ENCODE peak calls at places on chromosome 1, in four cellular contexts. One of them, this sample, is unnamed.

GRCh38 chr1:3454811-3455618 is 550 bp downstream of the ARHGEF16 start:
- DNase-seq in K562: peak
- DNase-seq in SK-N-SH: peak
- DNase-seq in H1: peak
- DNase-seq in this sample: no peak

GRCh38 chr1:18951818-18952391 is 4.6 kb downstream of the IFFO2 start:
- DNase-seq in K562: no peak
- DNase-seq in SK-N-SH: no peak
- DNase-seq in H1: no peak
- DNase-seq in this sample: peak

GRCh38 chr1:172638885-172639831 is 19.7 kb upstream of the FASLG start:
- DNase-seq in K562: no peak
- DNase-seq in SK-N-SH: peak
- DNase-seq in H1: no peak
- DNase-seq in this sample: no peak

GRCh38 chr1:205350626-205351235 is 6.0 kb downstream of the KLHDC8A start:
- DNase-seq in K562: no peak
- DNase-seq in SK-N-SH: no peak
- DNase-seq in H1: no peak
- DNase-seq in this sample: no peak

GRCh38 chr1:6141601-6142000 is 38.5 kb downstream of the CHD5 start:
- DNase-seq in K562: peak
- DNase-seq in SK-N-SH: no peak
- DNase-seq in H1: no peak
- DNase-seq in this sample: peak

GRCh38 chr1:233424727-233425222 is 97.3 kb downstream of the MAP3K21 start:
- DNase-seq in K562: no peak
- DNase-seq in SK-N-SH: no peak
- DNase-seq in H1: no peak
- DNase-seq in this sample: no peak

GRCh38 chr1:145987926-145988325 is 8.5 kb downstream of the TXNIP start:
- DNase-seq in K562: no peak
- DNase-seq in SK-N-SH: no peak
- DNase-seq in H1: no peak
- DNase-seq in this sample: no peak

GRCh38 chr1:39132505-39133339 is 71.8 kb upstream of the MACF1 start:
- DNase-seq in K562: peak
- DNase-seq in SK-N-SH: peak
- DNase-seq in H1: peak
- DNase-seq in this sample: no peak

GRCh38 chr1:230641900-230642262 is 400 bp upstream of the COG2 start:
- DNase-seq in K562: no peak
- DNase-seq in SK-N-SH: no peak
- DNase-seq in H1: no peak
- DNase-seq in this sample: no peak

GRCh38 chr1:225757927-225758460 is 19.6 kb upstream of the SRP9 start:
- DNase-seq in K562: no peak
- DNase-seq in SK-N-SH: no peak
- DNase-seq in H1: no peak
- DNase-seq in this sample: no peak

GRCh38 chr1:207404849-207405525 is 49.1 kb upstream of the CR2 start:
- DNase-seq in K562: peak
- DNase-seq in SK-N-SH: peak
- DNase-seq in H1: no peak
- DNase-seq in this sample: peak

GRCh38 chr1:101284021-101284420 is 47.2 kb downstream of the S1PR1 start:
- DNase-seq in K562: no peak
- DNase-seq in SK-N-SH: no peak
- DNase-seq in H1: no peak
- DNase-seq in this sample: no peak

GRCh38 chr1:53804181-53804580 is 33.9 kb downstream of the NDC1 start:
- DNase-seq in K562: no peak
- DNase-seq in SK-N-SH: no peak
- DNase-seq in H1: no peak
- DNase-seq in this sample: no peak

GRCh38 chr1:186838380-186839076 is 9.8 kb downstream of the PLA2G4A start:
- DNase-seq in K562: no peak
- DNase-seq in SK-N-SH: no peak
- DNase-seq in H1: no peak
- DNase-seq in this sample: no peak

GRCh38 chr1:227917081-227917950 is 30.4 kb downstream of the WNT9A start:
- DNase-seq in K562: no peak
- DNase-seq in SK-N-SH: no peak
- DNase-seq in H1: no peak
- DNase-seq in this sample: no peak

GRCh38 chr1:108831225-108831624 is 25.7 kb downstream of the AKNAD1 start:
- DNase-seq in K562: no peak
- DNase-seq in SK-N-SH: no peak
- DNase-seq in H1: no peak
- DNase-seq in this sample: no peak

GRCh38 chr1:202007703-202008489 is 2.5 kb upstream of the ELF3 start:
- DNase-seq in K562: peak
- DNase-seq in SK-N-SH: no peak
- DNase-seq in H1: peak
- DNase-seq in this sample: no peak

GRCh38 chr1:208731976-208732821 is 488.0 kb upstream of the PLXNA2 start:
- DNase-seq in K562: no peak
- DNase-seq in SK-N-SH: peak
- DNase-seq in H1: no peak
- DNase-seq in this sample: no peak

GRCh38 chr1:26191739-26192138 is 1.3 kb downstream of the CATSPER4 start:
- DNase-seq in K562: no peak
- DNase-seq in SK-N-SH: no peak
- DNase-seq in H1: no peak
- DNase-seq in this sample: no peak

GRCh38 chr1:21021311-21021710 is 155.4 kb downstream of the EIF4G3 start:
- DNase-seq in K562: no peak
- DNase-seq in SK-N-SH: no peak
- DNase-seq in H1: no peak
- DNase-seq in this sample: no peak

GRCh38 chr1:84991097-84991890 is 5.6 kb downstream of the MCOLN2 start:
- DNase-seq in K562: no peak
- DNase-seq in SK-N-SH: no peak
- DNase-seq in H1: no peak
- DNase-seq in this sample: no peak

GRCh38 chr1:84225636-84226035 is 75.9 kb upstream of the SAMD13 start:
- DNase-seq in K562: no peak
- DNase-seq in SK-N-SH: no peak
- DNase-seq in H1: no peak
- DNase-seq in this sample: no peak

GRCh38 chr1:192475970-192476369 is 99.6 kb upstream of the RGS1 start:
- DNase-seq in K562: no peak
- DNase-seq in SK-N-SH: no peak
- DNase-seq in H1: no peak
- DNase-seq in this sample: no peak

GRCh38 chr1:50981741-50982140 is 11.7 kb downstream of the CDKN2C start:
- DNase-seq in K562: no peak
- DNase-seq in SK-N-SH: peak
- DNase-seq in H1: no peak
- DNase-seq in this sample: no peak

GRCh38 chr1:204841798-204842197 is 28.9 kb upstream of the NFASC start:
- DNase-seq in K562: no peak
- DNase-seq in SK-N-SH: no peak
- DNase-seq in H1: no peak
- DNase-seq in this sample: no peak

GRCh38 chr1:203769505-203770343 is 4.7 kb downstream of the LAX1 start:
- DNase-seq in K562: no peak
- DNase-seq in SK-N-SH: peak
- DNase-seq in H1: no peak
- DNase-seq in this sample: no peak

GRCh38 chr1:43699281-43699680 is 8.1 kb upstream of the ST3GAL3 start:
- DNase-seq in K562: no peak
- DNase-seq in SK-N-SH: no peak
- DNase-seq in H1: no peak
- DNase-seq in this sample: no peak

GRCh38 chr1:30197616-30197934 is 525.8 kb downstream of the MATN1 start:
- DNase-seq in K562: no peak
- DNase-seq in SK-N-SH: no peak
- DNase-seq in H1: no peak
- DNase-seq in this sample: no peak

GRCh38 chr1:185973645-185974044 is 239.5 kb downstream of the HMCN1 start:
- DNase-seq in K562: no peak
- DNase-seq in SK-N-SH: no peak
- DNase-seq in H1: no peak
- DNase-seq in this sample: no peak

GRCh38 chr1:205262706-205263105 is 35.0 kb downstream of the TMCC2 start:
- DNase-seq in K562: no peak
- DNase-seq in SK-N-SH: no peak
- DNase-seq in H1: no peak
- DNase-seq in this sample: no peak

GRCh38 chr1:68495968-68496679 is 758 bp downstream of the DEPDC1 start:
- DNase-seq in K562: no peak
- DNase-seq in SK-N-SH: peak
- DNase-seq in H1: no peak
- DNase-seq in this sample: peak

GRCh38 chr1:68493193-68493592 is 3.7 kb downstream of the DEPDC1 start:
- DNase-seq in K562: no peak
- DNase-seq in SK-N-SH: no peak
- DNase-seq in H1: no peak
- DNase-seq in this sample: no peak

GRCh38 chr1:68497358-68497698 is 446 bp upstream of the DEPDC1 start:
- DNase-seq in K562: no peak
- DNase-seq in SK-N-SH: no peak
- DNase-seq in H1: no peak
- DNase-seq in this sample: no peak

GRCh38 chr1:68496680-68497357 is at the start of gene DEPDC1:
- DNase-seq in K562: peak
- DNase-seq in SK-N-SH: peak
- DNase-seq in H1: peak
- DNase-seq in this sample: peak

GRCh38 chr1:68495532-68495931 is 1.4 kb downstream of the DEPDC1 start:
- DNase-seq in K562: no peak
- DNase-seq in SK-N-SH: peak
- DNase-seq in H1: no peak
- DNase-seq in this sample: no peak
- TF ChIP-seq TAF1 in K562: no peak
- TF ChIP-seq TAF1 in SK-N-SH: no peak
- TF ChIP-seq TAF1 in H1: no peak
- TF ChIP-seq TAF1 in this sample: no peak

GRCh38 chr1:229273507-229274232 is 2.8 kb downstream of the RAB4A start:
- DNase-seq in K562: no peak
- DNase-seq in SK-N-SH: no peak
- DNase-seq in H1: no peak
- DNase-seq in this sample: no peak
- TF ChIP-seq POLR2AphosphoS5 in K562: no peak
- TF ChIP-seq POLR2AphosphoS5 in SK-N-SH: no peak
- TF ChIP-seq POLR2AphosphoS5 in H1: no peak
- TF ChIP-seq POLR2AphosphoS5 in this sample: no peak

GRCh38 chr1:1356166-1356795 is 2.1 kb downstream of the MXRA8 start:
- DNase-seq in K562: no peak
- DNase-seq in SK-N-SH: no peak
- DNase-seq in H1: no peak
- DNase-seq in this sample: no peak

GRCh38 chr1:1355376-1355775 is 3.0 kb downstream of the MXRA8 start:
- DNase-seq in K562: no peak
- DNase-seq in SK-N-SH: peak
- DNase-seq in H1: no peak
- DNase-seq in this sample: no peak

GRCh38 chr1:1357871-1358432 is 403 bp downstream of the MXRA8 start:
- DNase-seq in K562: no peak
- DNase-seq in SK-N-SH: no peak
- DNase-seq in H1: no peak
- DNase-seq in this sample: no peak

GRCh38 chr1:1358433-1359201 is at the start of gene MXRA8:
- DNase-seq in K562: peak
- DNase-seq in SK-N-SH: no peak
- DNase-seq in H1: no peak
- DNase-seq in this sample: no peak

GRCh38 chr1:1356796-1357401 is 1.5 kb downstream of the MXRA8 start:
- DNase-seq in K562: no peak
- DNase-seq in SK-N-SH: no peak
- DNase-seq in H1: no peak
- DNase-seq in this sample: no peak
- TF ChIP-seq TAF1 in K562: no peak
- TF ChIP-seq TAF1 in SK-N-SH: no peak
- TF ChIP-seq TAF1 in H1: no peak
- TF ChIP-seq TAF1 in this sample: no peak

DNA sequence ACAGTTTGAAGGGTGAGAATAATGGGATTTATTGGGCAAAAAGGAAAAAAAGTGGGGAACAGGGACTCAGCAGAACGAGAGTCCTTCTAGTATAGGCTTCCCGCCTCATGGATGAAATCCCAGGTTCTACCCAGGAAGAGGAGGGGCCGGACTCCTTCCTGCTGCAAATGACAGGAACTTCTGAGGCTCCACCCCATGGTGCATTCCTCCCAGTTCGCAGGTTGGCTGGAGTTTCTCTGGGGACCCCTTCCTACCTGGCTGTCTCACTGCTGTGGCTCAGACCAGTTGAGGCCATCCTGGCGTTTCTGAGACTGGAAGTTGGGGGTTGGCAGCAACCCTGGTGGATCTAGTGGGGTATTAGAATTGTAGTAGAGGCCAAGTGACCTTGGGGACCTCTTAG is 27.5 kb downstream of the CNIH3 start:
- DNase-seq in K562: no peak
- DNase-seq in SK-N-SH: no peak
- DNase-seq in H1: no peak
- DNase-seq in this sample: no peak
- TF ChIP-seq POLR2AphosphoS5 in K562: no peak
- TF ChIP-seq POLR2AphosphoS5 in SK-N-SH: no peak
- TF ChIP-seq POLR2AphosphoS5 in H1: no peak
- TF ChIP-seq POLR2AphosphoS5 in this sample: no peak

DNA sequence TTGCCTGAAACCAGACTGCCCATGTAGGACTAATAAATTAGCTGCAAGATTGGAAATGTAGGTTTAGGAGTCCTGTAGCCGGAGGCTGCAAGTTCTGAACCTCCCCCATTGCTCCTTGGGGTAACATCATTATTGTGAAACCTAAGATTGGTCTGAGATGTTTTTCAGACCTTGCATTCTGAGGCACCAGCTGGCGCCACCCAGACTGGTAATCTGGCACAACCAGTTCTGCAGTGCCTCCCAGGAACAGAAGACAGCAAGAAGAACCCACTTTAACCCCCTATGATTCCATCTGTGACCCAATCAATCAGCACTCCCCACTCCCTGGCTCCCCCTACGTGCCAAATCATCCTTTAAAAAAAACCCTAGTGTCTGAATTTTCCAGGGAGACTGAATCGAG is 11.7 kb upstream of the DNAJC6 start:
- DNase-seq in K562: no peak
- DNase-seq in SK-N-SH: no peak
- DNase-seq in H1: no peak
- DNase-seq in this sample: no peak
- TF ChIP-seq TAF1 in K562: no peak
- TF ChIP-seq TAF1 in SK-N-SH: no peak
- TF ChIP-seq TAF1 in H1: no peak
- TF ChIP-seq TAF1 in this sample: no peak